ENCODE peak calls at places on chromosomes 16 and 17, in five cellular contexts. One of them, this sample, is unnamed.
A peak's percentile ranks its signal among the peaks of the same experiment; 100 is the strongest.

GRCh38 chr16:21097151-21097550 is 53.5 kb downstream of the DNAH3 start:
- DNase-seq in cardiac fibroblast: peak; percentile 76
- DNase-seq in AG04450: no peak
- DNase-seq in vagina: no peak
- DNase-seq in omental fat pad: no peak
- DNase-seq in this sample: no peak

GRCh38 chr17:2798188-2798587 is 1.9 kb downstream of the RAP1GAP2 start:
- DNase-seq in cardiac fibroblast: no peak
- DNase-seq in AG04450: no peak
- DNase-seq in vagina: no peak
- DNase-seq in omental fat pad: no peak
- DNase-seq in this sample: no peak

GRCh38 chr16:13931845-13932244 is 11.9 kb downstream of the ERCC4 start:
- DNase-seq in cardiac fibroblast: no peak
- DNase-seq in AG04450: no peak
- DNase-seq in vagina: no peak
- DNase-seq in omental fat pad: no peak
- DNase-seq in this sample: no peak

GRCh38 chr16:73794936-73795335 is 501.7 kb upstream of the PSMD7 start:
- DNase-seq in cardiac fibroblast: no peak
- DNase-seq in AG04450: no peak
- DNase-seq in vagina: no peak
- DNase-seq in omental fat pad: no peak
- DNase-seq in this sample: no peak

GRCh38 chr17:43530303-43531081 is 15.6 kb downstream of the ETV4 start:
- DNase-seq in cardiac fibroblast: peak; percentile 84
- DNase-seq in AG04450: peak; percentile 90
- DNase-seq in vagina: no peak
- DNase-seq in omental fat pad: no peak
- DNase-seq in this sample: no peak

GRCh38 chr16:58393138-58393504 is 850 bp downstream of the GINS3 start:
- DNase-seq in cardiac fibroblast: peak; percentile 22
- DNase-seq in AG04450: no peak
- DNase-seq in vagina: no peak
- DNase-seq in omental fat pad: no peak
- DNase-seq in this sample: peak; percentile 26

GRCh38 chr16:23160082-23160481 is 10.8 kb upstream of the USP31 start:
- DNase-seq in cardiac fibroblast: no peak
- DNase-seq in AG04450: no peak
- DNase-seq in vagina: no peak
- DNase-seq in omental fat pad: no peak
- DNase-seq in this sample: no peak

GRCh38 chr17:22492331-22492730 is 800.0 kb downstream of the KCNJ18 start:
- DNase-seq in cardiac fibroblast: no peak
- DNase-seq in AG04450: no peak
- DNase-seq in vagina: peak; percentile 67
- DNase-seq in omental fat pad: no peak
- DNase-seq in this sample: no peak

GRCh38 chr17:41538565-41538991 is 10.5 kb upstream of the KRT19 start:
- DNase-seq in cardiac fibroblast: no peak
- DNase-seq in AG04450: no peak
- DNase-seq in vagina: no peak
- DNase-seq in omental fat pad: no peak
- DNase-seq in this sample: no peak

GRCh38 chr17:17837380-17837821 is 615 bp upstream of the SREBF1 start:
- DNase-seq in cardiac fibroblast: peak; percentile 91
- DNase-seq in AG04450: no peak
- DNase-seq in vagina: peak; percentile 95
- DNase-seq in omental fat pad: no peak
- DNase-seq in this sample: no peak
- TF ChIP-seq CTCF in cardiac fibroblast: no peak
- TF ChIP-seq CTCF in AG04450: no peak
- TF ChIP-seq CTCF in vagina: no peak
- TF ChIP-seq CTCF in omental fat pad: no peak
- TF ChIP-seq CTCF in this sample: no peak

GRCh38 chr17:17480593-17481148 is 3.9 kb downstream of the MED9 start:
- DNase-seq in cardiac fibroblast: no peak
- DNase-seq in AG04450: no peak
- DNase-seq in vagina: no peak
- DNase-seq in omental fat pad: no peak
- DNase-seq in this sample: no peak

GRCh38 chr17:17485420-17485819 is 8.6 kb downstream of the MED9 start:
- DNase-seq in cardiac fibroblast: no peak
- DNase-seq in AG04450: no peak
- DNase-seq in vagina: no peak
- DNase-seq in omental fat pad: no peak
- DNase-seq in this sample: no peak

GRCh38 chr17:17487998-17488397 is 8.2 kb downstream of the RASD1 start:
- DNase-seq in cardiac fibroblast: no peak
- DNase-seq in AG04450: no peak
- DNase-seq in vagina: no peak
- DNase-seq in omental fat pad: no peak
- DNase-seq in this sample: no peak

GRCh38 chr17:17481860-17482259 is 5.1 kb downstream of the MED9 start:
- DNase-seq in cardiac fibroblast: no peak
- DNase-seq in AG04450: no peak
- DNase-seq in vagina: no peak
- DNase-seq in omental fat pad: no peak
- DNase-seq in this sample: no peak

DNA sequence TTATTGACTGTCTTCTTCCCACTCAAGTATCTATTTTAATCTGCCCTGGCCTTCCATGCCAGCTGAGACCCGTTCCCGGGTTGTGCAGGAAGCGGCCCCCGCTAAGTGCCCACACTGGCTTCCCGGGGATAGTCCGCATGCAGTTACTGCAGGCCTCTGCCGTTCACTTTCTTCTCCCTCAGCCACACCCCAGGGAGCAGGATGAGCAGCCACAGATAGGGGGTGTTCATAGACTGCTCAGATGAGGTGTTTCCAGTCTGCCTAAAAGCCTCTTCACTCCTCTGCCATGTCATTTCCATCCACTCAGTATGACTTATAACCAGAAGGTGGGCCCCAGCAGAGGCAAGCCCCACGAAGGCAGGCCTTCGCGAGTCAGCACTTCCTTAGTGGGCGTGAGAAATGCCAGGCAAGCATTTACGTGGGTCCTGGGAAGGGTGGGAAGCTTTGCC is 7.7 kb downstream of the MED9 start:
- DNase-seq in cardiac fibroblast: peak; percentile 27
- DNase-seq in AG04450: no peak
- DNase-seq in vagina: no peak
- DNase-seq in omental fat pad: no peak
- DNase-seq in this sample: no peak
- TF ChIP-seq CTCF in cardiac fibroblast: no peak
- TF ChIP-seq CTCF in AG04450: no peak
- TF ChIP-seq CTCF in vagina: no peak
- TF ChIP-seq CTCF in omental fat pad: no peak
- TF ChIP-seq CTCF in this sample: no peak

DNA sequence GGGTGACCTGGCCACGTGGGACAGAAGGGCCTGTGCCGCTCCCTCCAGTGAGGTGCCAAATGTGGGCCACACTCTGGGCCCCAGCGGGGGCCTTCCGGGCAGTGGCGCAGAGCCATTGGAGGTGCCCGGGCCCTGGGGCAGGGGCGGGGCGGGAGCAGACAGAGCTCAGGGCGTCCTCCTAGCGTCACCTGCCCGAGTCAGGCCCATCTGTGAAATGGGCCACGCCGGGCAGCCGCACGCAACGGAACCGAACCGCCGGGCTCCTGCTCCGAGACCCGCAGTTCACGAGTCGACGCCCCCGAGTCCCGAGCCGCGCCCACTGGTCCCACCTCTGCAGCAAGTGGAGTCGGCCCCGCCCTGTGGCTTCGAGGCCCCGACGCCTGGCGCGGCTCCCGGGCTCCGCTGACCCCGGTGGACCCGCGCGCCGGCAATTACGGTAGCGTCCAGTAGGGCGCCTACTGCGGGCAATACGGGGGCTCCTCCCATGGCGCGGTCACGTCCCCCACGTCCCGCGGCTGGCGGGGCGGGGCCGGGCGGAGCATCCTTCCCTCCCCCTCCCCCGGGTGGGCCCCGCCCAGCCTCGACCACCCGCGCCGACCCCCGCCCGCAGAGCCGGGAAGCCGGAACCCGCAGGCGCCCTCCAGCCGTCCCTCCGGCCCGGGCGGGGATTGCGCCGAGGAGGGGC is 1.9 kb downstream of the SLC16A3 start:
- DNase-seq in cardiac fibroblast: peak; percentile 89
- DNase-seq in AG04450: no peak
- DNase-seq in vagina: no peak
- DNase-seq in omental fat pad: no peak
- DNase-seq in this sample: no peak
- TF ChIP-seq CTCF in cardiac fibroblast: peak; percentile 46
- TF ChIP-seq CTCF in AG04450: peak; percentile 42
- TF ChIP-seq CTCF in vagina: no peak
- TF ChIP-seq CTCF in omental fat pad: no peak
- TF ChIP-seq CTCF in this sample: no peak

DNA sequence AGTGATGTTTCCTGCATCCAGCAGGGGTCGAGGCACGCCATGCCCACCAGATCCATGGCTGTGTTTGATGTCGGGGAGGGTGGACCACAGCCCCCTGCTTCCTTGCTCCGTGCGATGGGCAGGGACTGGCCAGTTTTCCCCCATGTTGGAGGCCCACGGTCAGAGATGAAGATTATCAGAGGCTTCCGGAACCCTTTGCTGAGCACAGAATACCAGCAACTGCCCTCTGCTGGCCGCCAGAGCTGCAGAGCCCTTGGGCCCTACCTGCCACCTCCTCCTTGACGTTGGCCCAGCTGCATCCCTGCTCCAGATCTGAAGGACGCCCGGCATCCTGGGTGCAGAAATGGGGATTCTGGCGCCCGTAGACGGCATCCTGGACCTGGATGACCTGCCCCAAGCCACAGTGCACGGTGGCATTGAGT is 23.7 kb upstream of the BCO1 start:
- DNase-seq in cardiac fibroblast: peak; percentile 37
- DNase-seq in AG04450: no peak
- DNase-seq in vagina: no peak
- DNase-seq in omental fat pad: no peak
- DNase-seq in this sample: no peak
- TF ChIP-seq CTCF in cardiac fibroblast: peak; percentile 63
- TF ChIP-seq CTCF in AG04450: peak; percentile 60
- TF ChIP-seq CTCF in vagina: no peak
- TF ChIP-seq CTCF in omental fat pad: no peak
- TF ChIP-seq CTCF in this sample: no peak

DNA sequence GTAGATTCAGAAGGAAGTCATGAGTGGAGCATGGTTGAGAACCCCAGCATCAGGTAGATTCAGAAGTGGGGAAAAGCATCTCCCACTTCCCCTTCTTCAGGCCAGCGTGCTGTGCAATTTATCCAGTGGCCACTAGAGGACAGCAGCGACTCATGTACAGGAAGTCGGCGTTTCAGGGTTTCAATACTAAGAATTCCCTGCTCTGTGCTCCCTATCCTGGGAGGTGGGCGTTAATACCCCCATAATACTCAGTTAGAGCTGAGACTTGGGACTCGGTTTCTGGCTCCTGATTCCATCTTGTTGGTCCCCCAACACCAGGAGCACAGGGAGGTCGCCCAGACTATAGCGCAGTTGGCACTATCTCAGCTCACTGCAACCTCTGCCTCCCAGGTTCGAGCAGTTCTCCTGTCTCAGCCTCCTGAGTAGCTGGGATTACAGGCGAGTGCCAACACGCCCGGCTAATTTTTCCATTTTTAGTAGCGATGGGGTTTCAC is 75.3 kb upstream of the AMZ2 start:
- DNase-seq in cardiac fibroblast: peak; percentile 72
- DNase-seq in AG04450: no peak
- DNase-seq in vagina: no peak
- DNase-seq in omental fat pad: peak; percentile 83
- DNase-seq in this sample: no peak
- TF ChIP-seq CTCF in cardiac fibroblast: peak; percentile 93
- TF ChIP-seq CTCF in AG04450: peak; percentile 95
- TF ChIP-seq CTCF in vagina: peak; percentile 81
- TF ChIP-seq CTCF in omental fat pad: no peak
- TF ChIP-seq CTCF in this sample: peak; percentile 99

GRCh38 chr16:87185313-87185712 is 131.9 kb downstream of the C16orf95 start:
- DNase-seq in cardiac fibroblast: no peak
- DNase-seq in AG04450: no peak
- DNase-seq in vagina: no peak
- DNase-seq in omental fat pad: no peak
- DNase-seq in this sample: no peak
- TF ChIP-seq CTCF in cardiac fibroblast: no peak
- TF ChIP-seq CTCF in AG04450: peak; percentile 20
- TF ChIP-seq CTCF in vagina: no peak
- TF ChIP-seq CTCF in omental fat pad: no peak
- TF ChIP-seq CTCF in this sample: peak; percentile 6

This sample was measured in D721Med.